ENCODE peak calls at places on chromosomes 11 and 22, in ten cellular contexts. F is AG10803; K is cardiac muscle cell; D is stimulated activated CD4-positive, alpha-beta T cell treated with anti-CD3 and anti-CD28 coated beads, Interleukin-15, amount 100 ng/mL, for 24 hours; X is mesothelial cell of epicardium; A is amniotic stem cell; Z is NCI-H2171; Y is iris pigment epithelial cell; H is HTR-8/SVneo; O is OCI-LY7. Q is an unnamed sample.

GRCh38 chr11:94740975-94741707 is 27.0 kb upstream of the AMOTL1 start:
- DNase-seq in H (peak), F (peak), K (peak), D (peak), A (peak), Y (peak), X (peak), Z (peak), O (no peak), Q (no peak)

GRCh38 chr11:115974703-115975102 is 470.5 kb upstream of the CADM1 start:
- DNase-seq in O (no peak), H (no peak), K (no peak), X (no peak), D (no peak), F (no peak), A (no peak), Z (no peak), Y (no peak), Q (no peak)

GRCh38 chr11:125980421-125980820 is 34.6 kb downstream of the VSIG10L2 start:
- DNase-seq in X (no peak), D (no peak), K (no peak), Z (no peak), H (no peak), F (no peak), Y (no peak), A (no peak), O (no peak), Q (no peak)

GRCh38 chr11:645536-645935 is 8.5 kb downstream of the DRD4 start:
- DNase-seq in Y (no peak), F (no peak), H (no peak), O (no peak), X (no peak), A (no peak), K (no peak), Z (no peak), D (no peak), Q (no peak)

GRCh38 chr11:79236541-79236971 is 204.3 kb downstream of the TENM4 start:
- DNase-seq in K (peak), A (peak), O (no peak), D (no peak), Z (no peak), H (no peak), F (peak), X (no peak), Y (peak), Q (no peak)

GRCh38 chr11:4839851-4840549 is 9.0 kb downstream of the OR51S1 start:
- DNase-seq in F (no peak), K (no peak), H (no peak), D (no peak), X (no peak), A (no peak), Z (no peak), O (no peak), Y (no peak), Q (no peak)

GRCh38 chr11:10920875-10921274 is 63.0 kb upstream of the ZBED5 start:
- DNase-seq in F (no peak), O (no peak), A (no peak), X (no peak), K (no peak), Z (no peak), Y (no peak), H (no peak), D (no peak), Q (no peak)

GRCh38 chr11:15742626-15743243 is 613.6 kb downstream of the SOX6 start:
- DNase-seq in Z (no peak), H (no peak), A (no peak), Y (peak), F (no peak), O (no peak), X (no peak), D (no peak), K (no peak), Q (no peak)

GRCh38 chr11:95767498-95767897 is 22.1 kb downstream of the FAM76B start:
- DNase-seq in A (no peak), D (no peak), O (no peak), F (peak), H (no peak), K (no peak), X (no peak), Z (no peak), Y (peak), Q (no peak)

GRCh38 chr22:32413715-32414114 is 1.7 kb upstream of the RTCB start:
- DNase-seq in F (peak), K (peak), Z (no peak), H (no peak), O (peak), A (no peak), X (no peak), D (no peak), Y (peak), Q (no peak)

GRCh38 chr22:39800790-39801540 is 92.6 kb downstream of the ENTHD1 start:
- DNase-seq in A (no peak), H (no peak), Y (no peak), Z (peak), D (no peak), K (no peak), X (no peak), O (no peak), F (no peak), Q (no peak)

GRCh38 chr22:35559354-35560005 is 18.8 kb downstream of the RASD2 start:
- DNase-seq in D (no peak), Z (no peak), H (no peak), K (no peak), O (no peak), Y (peak), F (peak), A (no peak), X (no peak), Q (no peak)

GRCh38 chr11:112539741-112540140 is 279.1 kb upstream of the PLET1 start:
- DNase-seq in Z (no peak), A (no peak), D (peak), F (no peak), Y (no peak), X (no peak), K (no peak), O (no peak), H (no peak), Q (no peak)

GRCh38 chr11:8649361-8649760 is 33.1 kb downstream of the TRIM66 start:
- DNase-seq in D (no peak), H (peak), F (peak), O (no peak), X (no peak), K (no peak), Z (no peak), A (peak), Y (peak), Q (no peak)

GRCh38 chr11:43941257-43941879 is 1.1 kb upstream of the C11orf96 start:
- DNase-seq in A (no peak), K (no peak), F (no peak), H (no peak), D (no peak), O (no peak), Z (no peak), X (no peak), Y (no peak), Q (no peak)

GRCh38 chr22:17268501-17269223 is 49.4 kb upstream of the ADA2 start:
- DNase-seq in H (no peak), Z (no peak), D (peak), X (no peak), F (no peak), K (no peak), Y (no peak), A (no peak), O (peak), Q (no peak)

GRCh38 chr11:108620958-108621772 is 27.6 kb upstream of the EXPH5 start:
- DNase-seq in F (no peak), Y (peak), H (no peak), X (no peak), A (no peak), K (no peak), O (no peak), Z (no peak), D (no peak), Q (no peak)

GRCh38 chr11:134015541-134015940 is 53.3 kb upstream of the JAM3 start:
- DNase-seq in D (no peak), Y (no peak), Z (no peak), O (no peak), K (peak), F (no peak), A (no peak), X (no peak), H (no peak), Q (no peak)

GRCh38 chr11:28699701-28700100 is 591.5 kb downstream of the METTL15 start:
- DNase-seq in K (no peak), H (no peak), Z (no peak), A (no peak), Y (no peak), X (no peak), F (no peak), O (no peak), D (no peak), Q (no peak)

GRCh38 chr11:125348704-125349635 is 147.1 kb downstream of the FEZ1 start:
- DNase-seq in F (peak), H (peak), Z (no peak), D (peak), Y (peak), O (peak), X (peak), K (peak), A (peak), Q (peak)

GRCh38 chr11:123052884-123053721 is 8.8 kb downstream of the HSPA8 start:
- DNase-seq in O (peak), X (no peak), D (peak), F (no peak), Z (no peak), H (no peak), K (no peak), A (no peak), Y (no peak), Q (no peak)

GRCh38 chr22:23775779-23776375 is 3.2 kb downstream of the MMP11 start:
- DNase-seq in Z (no peak), Y (no peak), K (no peak), A (no peak), H (no peak), D (no peak), O (no peak), F (no peak), X (no peak), Q (no peak)

GRCh38 chr11:35949242-35949641 is 5.4 kb downstream of the LDLRAD3 start:
- DNase-seq in H (no peak), O (no peak), A (no peak), Z (peak), F (no peak), X (no peak), K (no peak), D (no peak), Y (no peak), Q (no peak)

GRCh38 chr22:28907311-28908008 is 24.1 kb downstream of the ZNRF3 start:
- DNase-seq in D (peak), Y (no peak), O (no peak), F (no peak), H (no peak), K (no peak), Z (no peak), X (no peak), A (no peak), Q (no peak)

GRCh38 chr22:44143596-44143995 is 37.1 kb upstream of the PARVG start:
- DNase-seq in O (no peak), Y (no peak), Z (no peak), K (no peak), A (no peak), F (no peak), H (no peak), D (no peak), X (no peak), Q (no peak)

GRCh38 chr11:20601221-20601914 is 2.0 kb downstream of the SLC6A5 start:
- DNase-seq in D (no peak), Z (no peak), F (no peak), Y (no peak), O (no peak), K (no peak), H (no peak), A (no peak), X (no peak), Q (no peak)

GRCh38 chr11:103546236-103546635 is 437.0 kb downstream of the DYNC2H1 start:
- DNase-seq in H (no peak), X (no peak), Y (peak), Z (no peak), F (peak), A (no peak), D (no peak), O (no peak), K (no peak), Q (no peak)

GRCh38 chr22:45318558-45319318 is 9.0 kb downstream of the FAM118A start:
- DNase-seq in H (no peak), X (no peak), A (peak), Y (peak), D (peak), O (peak), F (peak), K (no peak), Z (no peak), Q (no peak)